ENCODE peak calls at places on chromosomes 13 and 19, in four cellular contexts. X, H, C and D are unnamed samples. For H3K4me1, the result is how much of the 10 kb centered on the place peaks cover.

GRCh38 chr19:3029070-3029923 is at the start of gene TLE2:
- DNase-seq in X (no peak), H (no peak), C (no peak), D (no peak)

GRCh38 chr19:18086590-18087138 is at the start of gene IL12RB1:
- DNase-seq in X (no peak), H (no peak), C (no peak), D (peak)

GRCh38 chr13:93867481-93867880 is 612.0 kb downstream of the DCT start:
- DNase-seq in X (peak), H (no peak), C (no peak), D (no peak)

GRCh38 chr19:45567609-45568008 is 17.0 kb downstream of the OPA3 start:
- DNase-seq in X (no peak), H (no peak), C (no peak), D (no peak)

GRCh38 chr19:1289395-1290244 is 3.9 kb downstream of the EFNA2 start:
- DNase-seq in X (no peak), H (no peak), C (no peak), D (no peak)

GRCh38 chr13:41603917-41604316 is 146.6 kb downstream of the RGCC start:
- DNase-seq in X (peak), H (peak), C (no peak), D (no peak)

GRCh38 chr19:40445945-40446784 is 2.0 kb upstream of the SERTAD3 start:
- DNase-seq in X (no peak), H (no peak), C (no peak), D (no peak)

GRCh38 chr13:46340631-46341111 is 46.4 kb downstream of the RUBCNL start:
- DNase-seq in X (no peak), H (no peak), C (no peak), D (no peak)

GRCh38 chr13:70932511-70932910 is 824.3 kb upstream of the KLHL1 start:
- DNase-seq in X (no peak), H (no peak), C (no peak), D (no peak)

GRCh38 chr19:31943305-31943704 is 402.1 kb upstream of the ZNF507 start:
- DNase-seq in X (no peak), H (no peak), C (no peak), D (no peak)

GRCh38 chr13:80802946-80803345 is 462.0 kb upstream of the SPRY2 start:
- DNase-seq in X (no peak), H (no peak), C (no peak), D (no peak)

GRCh38 chr19:35901854-35902661 is at the start of gene HCST:
- DNase-seq in X (peak), H (no peak), C (no peak), D (peak)

GRCh38 chr19:28582344-28582743 is 630.6 kb downstream of the UQCRFS1 start:
- DNase-seq in X (no peak), H (no peak), C (no peak), D (no peak)

GRCh38 chr19:32653626-32653968 is 21.4 kb downstream of the ANKRD27 start:
- DNase-seq in X (no peak), H (no peak), C (no peak), D (no peak)

GRCh38 chr13:97214921-97215320 is 7.2 kb upstream of the MBNL2 start:
- DNase-seq in X (no peak), H (no peak), C (no peak), D (no peak)

GRCh38 chr13:111335263-111335662 is 14.8 kb downstream of the TEX29 start:
- DNase-seq in X (no peak), H (no peak), C (no peak), D (no peak)

GRCh38 chr13:51625555-51626345 is 41.5 kb downstream of the WDFY2 start:
- DNase-seq in X (no peak), H (no peak), C (no peak), D (no peak)

GRCh38 chr13:109154546-109154945 is 525.1 kb downstream of the MYO16 start:
- DNase-seq in X (peak), H (no peak), C (no peak), D (no peak)

DNA sequence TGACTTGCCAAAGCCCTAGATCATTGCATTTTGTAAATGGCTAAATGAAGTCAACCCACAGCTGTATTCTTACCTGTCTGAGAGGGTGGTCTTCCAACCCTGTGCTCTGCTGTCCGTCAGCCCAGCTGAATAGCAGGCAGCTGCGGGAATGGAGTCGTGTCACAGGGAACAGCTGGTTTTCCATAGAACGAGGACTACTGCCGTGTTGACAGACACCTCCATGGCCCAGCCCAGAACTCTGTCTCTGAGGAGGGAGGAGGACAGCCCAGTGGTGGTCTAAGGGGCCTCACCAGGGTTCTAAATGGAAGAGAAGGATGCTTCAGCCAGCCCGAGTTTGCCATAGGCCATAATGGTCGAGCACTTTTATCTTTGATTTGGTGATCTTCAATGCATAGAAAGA is 110.7 kb downstream of the SLC7A1 start:
- DNase-seq in X (no peak), H (no peak), C (no peak), D (no peak)
- H3K4me1 ChIP-seq in X (under half), H (under half), C (under half), D (under half)

GRCh38 chr13:48320906-48321510 is 17.5 kb downstream of the RB1 start:
- DNase-seq in X (no peak), H (no peak), C (no peak), D (no peak)
- H3K4me3 ChIP-seq in X (no peak), H (no peak), C (peak), D (peak)

DNA sequence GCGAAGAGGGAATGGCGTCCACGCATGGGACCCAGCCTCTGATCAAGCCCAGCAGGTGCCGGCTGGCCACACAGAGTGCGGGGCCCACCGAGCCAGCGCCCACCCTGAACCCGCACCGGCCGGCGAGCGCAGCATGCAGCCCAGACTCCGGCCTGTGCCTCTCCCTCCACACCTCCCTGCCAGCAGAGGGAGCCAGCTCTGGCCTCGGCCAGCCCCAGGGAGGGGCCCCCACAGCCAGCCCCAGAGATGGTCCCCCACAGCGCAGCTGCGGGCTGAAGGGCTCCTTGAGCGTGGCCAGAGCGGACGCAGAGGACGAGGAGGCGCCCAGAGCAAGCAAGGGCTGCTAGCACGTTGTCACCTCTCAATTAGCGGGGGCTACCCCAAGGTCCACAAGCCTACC is 904.5 kb downstream of the SLITRK6 start:
- DNase-seq in X (no peak), H (no peak), C (no peak), D (no peak)
- TF ChIP-seq CTCF in X (no peak), H (no peak), C (no peak), D (no peak)

GRCh38 chr19:38842439-38843174 is 7.2 kb downstream of the HNRNPL start:
- DNase-seq in X (no peak), H (no peak), C (no peak), D (peak)
- H3K4me1 ChIP-seq in X (under half), H (half or more), C (under half), D (half or more)

GRCh38 chr13:26558912-26559485 is 1.5 kb downstream of the WASF3 start:
- DNase-seq in X (no peak), H (no peak), C (no peak), D (no peak)
- H3K4me3 ChIP-seq in X (peak), H (peak), C (no peak), D (no peak)

DNA sequence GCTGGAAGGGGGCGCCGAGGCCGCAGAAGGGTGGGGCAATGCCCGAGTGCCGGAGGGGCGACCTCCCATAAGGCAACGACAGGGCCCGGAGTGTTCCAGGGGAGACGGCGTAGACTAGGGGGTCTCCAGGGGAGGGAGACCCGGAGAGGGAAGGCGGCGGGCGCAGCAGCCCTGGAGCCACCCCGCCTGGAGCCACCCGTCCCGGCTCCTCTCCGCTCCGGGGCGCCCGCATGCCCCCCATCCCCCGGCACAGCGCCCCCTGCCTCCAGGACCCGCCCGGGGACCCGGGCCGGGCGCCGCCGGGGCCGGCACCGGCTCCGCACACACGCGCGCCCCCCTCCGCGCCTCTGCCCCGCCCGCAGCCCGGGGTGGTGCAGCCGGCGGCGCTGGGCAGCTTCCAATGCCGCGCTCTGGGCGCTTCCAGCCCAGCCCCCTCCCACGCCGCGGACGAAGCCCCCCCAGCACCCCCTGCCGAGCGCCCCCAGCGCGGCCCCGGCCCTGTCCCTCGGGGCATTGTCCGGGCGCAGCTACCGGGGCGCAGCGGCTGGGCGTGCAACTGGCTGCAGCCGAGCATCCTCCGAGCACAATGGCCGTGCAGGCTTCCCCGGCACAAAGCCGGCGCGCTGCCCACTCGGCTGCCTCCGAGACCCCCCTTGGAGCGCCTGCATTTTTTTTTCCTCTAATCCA is 519 bp downstream of the PTPRS start:
- DNase-seq in X (no peak), H (no peak), C (no peak), D (no peak)
- TF ChIP-seq CTCF in X (no peak), H (no peak), C (no peak), D (no peak)

GRCh38 chr13:43041368-43041921 is 18.1 kb downstream of the DNAJC15 start:
- DNase-seq in X (no peak), H (no peak), C (no peak), D (no peak)

GRCh38 chr13:43042410-43042921 is 19.1 kb downstream of the DNAJC15 start:
- DNase-seq in X (no peak), H (no peak), C (no peak), D (no peak)

GRCh38 chr13:43046259-43046658 is 22.9 kb downstream of the DNAJC15 start:
- DNase-seq in X (no peak), H (no peak), C (no peak), D (no peak)

DNA sequence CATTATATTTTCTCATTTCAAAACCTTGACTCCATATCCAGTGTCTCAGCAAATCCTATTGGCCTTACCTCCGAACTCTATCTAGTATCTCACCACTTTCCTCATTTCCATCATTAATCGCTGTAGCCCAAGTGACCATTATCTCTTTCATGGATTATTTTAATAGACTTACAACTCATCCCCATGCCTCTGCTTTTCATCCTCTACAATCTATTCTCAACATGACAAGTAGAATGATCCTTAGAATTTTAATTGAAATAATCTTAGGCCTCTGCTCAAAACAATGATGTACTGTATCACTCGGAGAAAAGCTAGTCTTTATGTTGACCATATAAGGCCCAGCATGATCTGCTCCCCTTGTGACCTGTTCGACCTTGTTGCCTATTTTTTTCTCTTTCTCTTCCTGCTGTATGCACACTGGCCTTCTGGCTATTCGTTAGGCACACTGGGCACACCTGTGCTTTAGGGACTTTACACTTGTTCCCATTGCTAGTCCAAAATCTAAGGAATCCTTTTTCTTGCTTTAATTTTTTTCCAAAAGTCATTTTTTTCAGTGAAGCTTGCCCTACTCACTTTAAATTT is 21.4 kb downstream of the DNAJC15 start:
- DNase-seq in X (no peak), H (no peak), C (no peak), D (no peak)
- H3K4me1 ChIP-seq in X (under half), H (under half), C (under half), D (under half)

GRCh38 chr19:5113633-5114586 is 145.0 kb downstream of the KDM4B start:
- DNase-seq in X (no peak), H (no peak), C (no peak), D (no peak)
- H3K4me3 ChIP-seq in X (no peak), H (no peak), C (no peak), D (no peak)

GRCh38 chr19:4654437-4655361 is 15.4 kb downstream of the TNFAIP8L1 start:
- DNase-seq in X (no peak), H (no peak), C (no peak), D (no peak)
- TF ChIP-seq CTCF in X (no peak), H (no peak), C (no peak), D (no peak)

GRCh38 chr19:4365341-4365740 is 22.0 kb downstream of the MPND start:
- DNase-seq in X (no peak), H (no peak), C (no peak), D (no peak)

GRCh38 chr19:4367781-4368127 is 24.4 kb downstream of the MPND start:
- DNase-seq in X (no peak), H (no peak), C (no peak), D (no peak)

GRCh38 chr19:4366666-4367335 is 23.4 kb downstream of the MPND start:
- DNase-seq in X (no peak), H (no peak), C (no peak), D (no peak)

GRCh38 chr19:4367336-4367723 is 24.0 kb downstream of the MPND start:
- DNase-seq in X (no peak), H (no peak), C (no peak), D (no peak)

DNA sequence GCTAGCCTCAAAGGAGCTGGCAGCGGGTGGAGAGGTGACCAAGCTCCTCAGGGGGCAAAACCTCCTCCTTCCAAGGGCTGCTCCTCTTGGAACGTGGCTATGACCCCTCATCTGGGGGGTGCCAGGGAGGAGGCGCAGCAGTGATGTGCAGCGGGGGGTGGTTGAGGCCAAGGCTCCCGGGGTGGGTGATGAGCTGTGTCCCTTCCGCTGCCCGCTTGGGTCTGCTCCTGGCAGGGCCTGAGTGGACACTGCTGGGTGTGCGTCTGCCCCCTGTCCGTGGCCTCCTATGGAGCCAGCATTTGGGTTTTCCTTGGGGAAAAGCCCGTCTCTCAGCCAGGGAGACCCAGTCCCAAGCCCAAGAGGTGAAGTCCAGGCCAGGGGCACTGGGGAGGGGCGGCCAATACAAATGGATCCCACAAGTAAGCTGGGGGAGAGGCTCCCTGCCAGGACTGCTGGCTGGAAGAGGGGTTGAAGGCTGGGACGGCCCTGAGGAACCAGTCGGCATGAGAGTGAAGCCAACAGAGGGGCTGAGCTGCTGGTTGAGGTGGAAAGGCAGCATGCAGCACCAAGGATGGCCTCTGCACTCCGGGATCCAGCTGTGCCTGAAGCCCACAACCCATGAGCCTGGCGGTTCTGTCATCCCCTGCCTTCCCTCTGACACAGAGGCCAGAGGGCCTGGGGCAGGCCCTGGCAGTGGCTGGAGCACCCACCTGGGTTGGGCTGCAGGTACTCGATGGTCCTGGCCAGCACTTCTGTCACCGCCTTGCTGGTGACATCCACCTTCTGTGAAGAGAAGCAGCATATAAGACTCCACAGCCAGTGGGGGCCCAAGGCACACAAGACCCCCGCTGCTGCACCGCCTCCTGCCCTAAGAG is 22.7 kb downstream of the MPND start:
- DNase-seq in X (no peak), H (no peak), C (no peak), D (no peak)
- H3K4me1 ChIP-seq in X (under half), H (under half), C (under half), D (under half)